ENCODE peak calls at places on chromosomes 16 and 17, in six cellular contexts. One of them, this sample, is unnamed.

GRCh38 chr16:55542459-55543082 is 23.9 kb upstream of the CAPNS2 start:
- DNase-seq in activated CD8-positive, alpha-beta T cell treated with anti-CD3 and anti-CD28 coated beads for 36 hours: no peak
- DNase-seq in mesothelial cell of epicardium: no peak
- DNase-seq in A673: peak
- DNase-seq in bronchial epithelial cell: peak
- DNase-seq in AG04450: no peak
- DNase-seq in this sample: no peak

GRCh38 chr17:39755550-39756375 is 18.0 kb downstream of the GRB7 start:
- DNase-seq in bronchial epithelial cell: no peak
- DNase-seq in A673: no peak
- DNase-seq in activated CD8-positive, alpha-beta T cell treated with anti-CD3 and anti-CD28 coated beads for 36 hours: peak
- DNase-seq in mesothelial cell of epicardium: no peak
- DNase-seq in AG04450: no peak
- DNase-seq in this sample: no peak

GRCh38 chr16:78005881-78006280 is 16.5 kb upstream of the CLEC3A start:
- DNase-seq in mesothelial cell of epicardium: no peak
- DNase-seq in AG04450: no peak
- DNase-seq in A673: no peak
- DNase-seq in activated CD8-positive, alpha-beta T cell treated with anti-CD3 and anti-CD28 coated beads for 36 hours: peak
- DNase-seq in bronchial epithelial cell: no peak
- DNase-seq in this sample: no peak

GRCh38 chr17:63116967-63117366 is 150.9 kb downstream of the TANC2 start:
- DNase-seq in bronchial epithelial cell: peak
- DNase-seq in activated CD8-positive, alpha-beta T cell treated with anti-CD3 and anti-CD28 coated beads for 36 hours: no peak
- DNase-seq in AG04450: no peak
- DNase-seq in mesothelial cell of epicardium: peak
- DNase-seq in A673: peak
- DNase-seq in this sample: no peak

GRCh38 chr17:3695129-3695722 is 729 bp downstream of the P2RX5 start:
- DNase-seq in mesothelial cell of epicardium: no peak
- DNase-seq in AG04450: no peak
- DNase-seq in activated CD8-positive, alpha-beta T cell treated with anti-CD3 and anti-CD28 coated beads for 36 hours: peak
- DNase-seq in A673: no peak
- DNase-seq in bronchial epithelial cell: no peak
- DNase-seq in this sample: peak

GRCh38 chr16:59573528-59574271 is 839.6 kb upstream of the GOT2 start:
- DNase-seq in AG04450: peak
- DNase-seq in A673: no peak
- DNase-seq in bronchial epithelial cell: no peak
- DNase-seq in activated CD8-positive, alpha-beta T cell treated with anti-CD3 and anti-CD28 coated beads for 36 hours: no peak
- DNase-seq in mesothelial cell of epicardium: no peak
- DNase-seq in this sample: no peak

GRCh38 chr16:80991792-80992430 is 14.8 kb downstream of the CMC2 start:
- DNase-seq in AG04450: no peak
- DNase-seq in activated CD8-positive, alpha-beta T cell treated with anti-CD3 and anti-CD28 coated beads for 36 hours: no peak
- DNase-seq in A673: no peak
- DNase-seq in bronchial epithelial cell: no peak
- DNase-seq in mesothelial cell of epicardium: no peak
- DNase-seq in this sample: no peak

GRCh38 chr17:71494045-71494444 is 626.8 kb upstream of the SOX9 start:
- DNase-seq in bronchial epithelial cell: no peak
- DNase-seq in A673: no peak
- DNase-seq in mesothelial cell of epicardium: no peak
- DNase-seq in activated CD8-positive, alpha-beta T cell treated with anti-CD3 and anti-CD28 coated beads for 36 hours: no peak
- DNase-seq in AG04450: no peak
- DNase-seq in this sample: no peak

GRCh38 chr16:56775162-56775561 is 45.2 kb downstream of the NUP93 start:
- DNase-seq in bronchial epithelial cell: no peak
- DNase-seq in mesothelial cell of epicardium: no peak
- DNase-seq in AG04450: no peak
- DNase-seq in activated CD8-positive, alpha-beta T cell treated with anti-CD3 and anti-CD28 coated beads for 36 hours: no peak
- DNase-seq in A673: no peak
- DNase-seq in this sample: no peak

GRCh38 chr17:75456417-75457046 is at the start of gene TMEM94:
- DNase-seq in activated CD8-positive, alpha-beta T cell treated with anti-CD3 and anti-CD28 coated beads for 36 hours: peak
- DNase-seq in mesothelial cell of epicardium: peak
- DNase-seq in AG04450: peak
- DNase-seq in A673: peak
- DNase-seq in bronchial epithelial cell: peak
- DNase-seq in this sample: peak

GRCh38 chr16:11128211-11129123 is 127.5 kb downstream of the SOCS1 start:
- DNase-seq in AG04450: no peak
- DNase-seq in bronchial epithelial cell: peak
- DNase-seq in A673: peak
- DNase-seq in activated CD8-positive, alpha-beta T cell treated with anti-CD3 and anti-CD28 coated beads for 36 hours: peak
- DNase-seq in mesothelial cell of epicardium: no peak
- DNase-seq in this sample: peak

GRCh38 chr16:77993111-77993571 is 29.2 kb upstream of the CLEC3A start:
- DNase-seq in A673: peak
- DNase-seq in mesothelial cell of epicardium: no peak
- DNase-seq in AG04450: peak
- DNase-seq in activated CD8-positive, alpha-beta T cell treated with anti-CD3 and anti-CD28 coated beads for 36 hours: no peak
- DNase-seq in bronchial epithelial cell: no peak
- DNase-seq in this sample: no peak

DNA sequence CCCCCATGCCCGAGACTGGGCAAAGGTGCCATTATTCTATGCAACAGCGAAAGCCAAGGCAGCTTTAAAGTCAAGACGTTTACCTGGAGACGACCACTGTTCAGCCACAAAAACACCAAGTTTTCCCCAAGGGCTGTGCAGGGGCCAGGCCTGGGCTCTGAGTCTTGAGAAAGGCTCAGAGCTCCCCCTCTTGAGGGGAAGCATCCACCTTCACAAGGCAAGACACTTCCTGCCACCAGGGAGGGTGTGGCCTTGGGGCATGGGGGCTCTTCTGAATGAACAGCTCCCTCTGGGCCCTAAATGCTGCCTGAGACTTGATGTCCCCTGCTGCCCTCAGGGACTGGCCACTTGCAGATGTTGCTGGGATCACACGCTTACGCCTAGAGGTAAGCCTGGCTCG is 26.5 kb downstream of the PDIA2 start:
- DNase-seq in bronchial epithelial cell: no peak
- DNase-seq in A673: no peak
- DNase-seq in mesothelial cell of epicardium: no peak
- DNase-seq in AG04450: no peak
- DNase-seq in activated CD8-positive, alpha-beta T cell treated with anti-CD3 and anti-CD28 coated beads for 36 hours: peak
- DNase-seq in this sample: no peak
- TF ChIP-seq CTCF in bronchial epithelial cell: no peak
- TF ChIP-seq CTCF in A673: no peak
- TF ChIP-seq CTCF in mesothelial cell of epicardium: no peak
- TF ChIP-seq CTCF in AG04450: no peak
- TF ChIP-seq CTCF in activated CD8-positive, alpha-beta T cell treated with anti-CD3 and anti-CD28 coated beads for 36 hours: no peak
- TF ChIP-seq CTCF in this sample: no peak

DNA sequence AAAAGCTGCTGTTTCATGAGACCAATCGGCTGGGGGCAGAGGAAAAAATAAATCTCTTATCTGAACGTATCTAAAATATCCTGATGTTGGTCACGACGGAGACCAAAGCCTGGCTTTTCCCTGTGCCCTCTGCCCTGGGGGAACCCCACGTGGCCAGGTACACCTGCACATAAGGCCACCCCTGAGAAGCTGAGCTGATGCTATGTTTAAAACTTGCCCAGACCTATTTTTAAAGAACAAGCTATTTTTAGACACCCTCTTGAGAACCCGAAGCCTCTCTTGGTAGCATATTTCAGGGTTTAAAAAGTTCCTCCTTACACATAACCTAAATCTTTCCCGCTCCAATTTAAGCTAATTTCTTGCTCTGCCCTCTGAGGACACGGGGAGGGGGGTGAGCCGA is 210.4 kb downstream of the GSG1L start:
- DNase-seq in activated CD8-positive, alpha-beta T cell treated with anti-CD3 and anti-CD28 coated beads for 36 hours: no peak
- DNase-seq in mesothelial cell of epicardium: no peak
- DNase-seq in bronchial epithelial cell: no peak
- DNase-seq in A673: no peak
- DNase-seq in AG04450: no peak
- DNase-seq in this sample: no peak
- TF ChIP-seq CTCF in activated CD8-positive, alpha-beta T cell treated with anti-CD3 and anti-CD28 coated beads for 36 hours: no peak
- TF ChIP-seq CTCF in mesothelial cell of epicardium: no peak
- TF ChIP-seq CTCF in bronchial epithelial cell: no peak
- TF ChIP-seq CTCF in A673: no peak
- TF ChIP-seq CTCF in AG04450: no peak
- TF ChIP-seq CTCF in this sample: no peak

GRCh38 chr17:4919511-4920047 is 12.5 kb upstream of the GP1BA start:
- DNase-seq in activated CD8-positive, alpha-beta T cell treated with anti-CD3 and anti-CD28 coated beads for 36 hours: no peak
- DNase-seq in AG04450: no peak
- DNase-seq in mesothelial cell of epicardium: no peak
- DNase-seq in bronchial epithelial cell: no peak
- DNase-seq in A673: no peak
- DNase-seq in this sample: no peak
- TF ChIP-seq CTCF in activated CD8-positive, alpha-beta T cell treated with anti-CD3 and anti-CD28 coated beads for 36 hours: no peak
- TF ChIP-seq CTCF in AG04450: no peak
- TF ChIP-seq CTCF in mesothelial cell of epicardium: no peak
- TF ChIP-seq CTCF in bronchial epithelial cell: no peak
- TF ChIP-seq CTCF in A673: no peak
- TF ChIP-seq CTCF in this sample: no peak

GRCh38 chr16:50088302-50088701 is 22.5 kb downstream of the HEATR3 start:
- DNase-seq in bronchial epithelial cell: peak
- DNase-seq in activated CD8-positive, alpha-beta T cell treated with anti-CD3 and anti-CD28 coated beads for 36 hours: no peak
- DNase-seq in AG04450: no peak
- DNase-seq in A673: no peak
- DNase-seq in mesothelial cell of epicardium: no peak
- DNase-seq in this sample: no peak
- TF ChIP-seq CTCF in bronchial epithelial cell: no peak
- TF ChIP-seq CTCF in activated CD8-positive, alpha-beta T cell treated with anti-CD3 and anti-CD28 coated beads for 36 hours: no peak
- TF ChIP-seq CTCF in AG04450: no peak
- TF ChIP-seq CTCF in A673: no peak
- TF ChIP-seq CTCF in mesothelial cell of epicardium: no peak
- TF ChIP-seq CTCF in this sample: no peak

GRCh38 chr17:81486174-81486810 is 26.3 kb downstream of the ACTG1 start:
- DNase-seq in AG04450: no peak
- DNase-seq in A673: no peak
- DNase-seq in mesothelial cell of epicardium: no peak
- DNase-seq in activated CD8-positive, alpha-beta T cell treated with anti-CD3 and anti-CD28 coated beads for 36 hours: peak
- DNase-seq in bronchial epithelial cell: no peak
- DNase-seq in this sample: no peak
- TF ChIP-seq CTCF in AG04450: no peak
- TF ChIP-seq CTCF in A673: no peak
- TF ChIP-seq CTCF in mesothelial cell of epicardium: no peak
- TF ChIP-seq CTCF in activated CD8-positive, alpha-beta T cell treated with anti-CD3 and anti-CD28 coated beads for 36 hours: no peak
- TF ChIP-seq CTCF in bronchial epithelial cell: no peak
- TF ChIP-seq CTCF in this sample: no peak

GRCh38 chr17:17146791-17147406 is 59.2 kb downstream of the PLD6 start:
- DNase-seq in AG04450: no peak
- DNase-seq in A673: peak
- DNase-seq in activated CD8-positive, alpha-beta T cell treated with anti-CD3 and anti-CD28 coated beads for 36 hours: peak
- DNase-seq in mesothelial cell of epicardium: no peak
- DNase-seq in bronchial epithelial cell: no peak
- DNase-seq in this sample: no peak
- TF ChIP-seq CTCF in AG04450: peak
- TF ChIP-seq CTCF in A673: peak
- TF ChIP-seq CTCF in activated CD8-positive, alpha-beta T cell treated with anti-CD3 and anti-CD28 coated beads for 36 hours: peak
- TF ChIP-seq CTCF in mesothelial cell of epicardium: no peak
- TF ChIP-seq CTCF in bronchial epithelial cell: peak
- TF ChIP-seq CTCF in this sample: no peak